ENCODE peak calls at places on chromosomes 12 and 14, in six cellular contexts. A, U, D, O, B and S are unnamed samples.

GRCh38 chr14:24818054-24818822 is 184.2 kb upstream of the GZMB start:
- ATAC-seq in O (no peak), B (no peak), D (no peak), A (no peak), U (peak), S (no peak)

GRCh38 chr14:21215130-21215878 is 53.9 kb downstream of the HNRNPC start:
- ATAC-seq in O (no peak), B (peak), D (no peak), A (no peak), U (no peak), S (peak)

GRCh38 chr12:64730585-64730964 is 28.6 kb downstream of the GNS start:
- ATAC-seq in D (no peak), O (no peak), U (peak), B (no peak), A (no peak), S (no peak)

GRCh38 chr12:11433664-11434063 is 38.3 kb upstream of the PRB2 start:
- ATAC-seq in O (no peak), D (no peak), U (no peak), A (no peak), B (no peak), S (no peak)

GRCh38 chr14:100815478-100816285 is 10.2 kb upstream of the MEG3 start:
- ATAC-seq in A (no peak), U (no peak), O (no peak), D (no peak), B (no peak), S (no peak)

GRCh38 chr14:32667791-32668190 is 270.9 kb upstream of the NPAS3 start:
- ATAC-seq in D (no peak), A (no peak), O (no peak), U (no peak), B (no peak), S (no peak)

GRCh38 chr14:97149775-97150174 is 352.6 kb downstream of the VRK1 start:
- ATAC-seq in O (no peak), B (no peak), A (no peak), U (no peak), D (no peak), S (no peak)

GRCh38 chr12:117059156-117059555 is 40.1 kb downstream of the TESC start:
- ATAC-seq in A (no peak), U (no peak), D (no peak), B (no peak), O (peak), S (no peak)

GRCh38 chr14:67757175-67757574 is 55.5 kb downstream of the RDH12 start:
- ATAC-seq in A (no peak), U (no peak), D (no peak), O (no peak), B (no peak), S (no peak)

GRCh38 chr14:64081174-64081746 is 212.9 kb downstream of the ESR2 start:
- ATAC-seq in U (no peak), D (no peak), O (peak), B (peak), A (no peak), S (no peak)

GRCh38 chr12:49894754-49895153 is 8.9 kb downstream of the FAIM2 start:
- ATAC-seq in U (no peak), A (no peak), B (no peak), D (no peak), O (no peak), S (no peak)

GRCh38 chr12:71641390-71641789 is 22.3 kb downstream of the ZFC3H1 start:
- ATAC-seq in D (no peak), A (no peak), O (no peak), U (no peak), B (no peak), S (no peak)

GRCh38 chr12:47188576-47189441 is 109.0 kb upstream of the AMIGO2 start:
- ATAC-seq in D (no peak), U (no peak), B (no peak), A (peak), O (peak), S (peak)

GRCh38 chr14:72576258-72576657 is 317.6 kb downstream of the DPF3 start:
- ATAC-seq in U (no peak), D (no peak), O (no peak), B (no peak), A (no peak), S (no peak)

GRCh38 chr12:110102255-110102654 is 21.9 kb upstream of the IFT81 start:
- ATAC-seq in B (peak), U (no peak), D (no peak), O (peak), A (no peak), S (no peak)

GRCh38 chr12:6541371-6542165 is 7.3 kb downstream of the GAPDH start:
- ATAC-seq in U (no peak), B (no peak), A (no peak), D (peak), O (no peak), S (no peak)

GRCh38 chr14:93055651-93056115 is 60.0 kb downstream of the ITPK1 start:
- ATAC-seq in O (no peak), A (no peak), D (no peak), B (no peak), U (no peak), S (no peak)

GRCh38 chr14:64654931-64655330 is 49.3 kb upstream of the PLEKHG3 start:
- ATAC-seq in O (peak), D (peak), A (peak), B (no peak), U (peak), S (no peak)

GRCh38 chr12:90038290-90038689 is 329.7 kb upstream of the ATP2B1 start:
- ATAC-seq in U (no peak), O (no peak), D (no peak), A (no peak), B (no peak), S (no peak)

GRCh38 chr12:14841761-14842160 is 1.6 kb downstream of the ART4 start:
- ATAC-seq in A (peak), D (peak), U (peak), O (peak), B (peak), S (no peak)

GRCh38 chr12:113002155-113002554 is 23.8 kb downstream of the OAS2 start:
- ATAC-seq in B (no peak), D (no peak), A (no peak), O (no peak), U (no peak), S (no peak)

GRCh38 chr12:93179792-93180191 is 197.9 kb upstream of the NUDT4 start:
- ATAC-seq in O (peak), D (peak), A (no peak), U (no peak), B (no peak), S (no peak)

GRCh38 chr12:95881331-95881955 is 22.7 kb downstream of the SNRPF start:
- ATAC-seq in B (no peak), A (no peak), D (no peak), O (no peak), U (no peak), S (no peak)